ENCODE peak calls at places on chromosomes 11 and 22, in eight cellular contexts. C, L, S, N, V, R, A and Q are unnamed samples.

GRCh38 chr11:115869780-115870431 is 365.7 kb upstream of the CADM1 start:
- DNase-seq in R (no peak), V (no peak), S (peak), L (peak), N (peak), C (no peak), A (no peak), Q (no peak)

GRCh38 chr11:7579226-7579825 is 65.5 kb downstream of the PPFIBP2 start:
- DNase-seq in V (no peak), R (peak), A (no peak), N (no peak), L (no peak), S (no peak), C (no peak), Q (no peak)

GRCh38 chr22:44497218-44497903 is 672 bp downstream of the RTL6 start:
- DNase-seq in C (no peak), R (no peak), L (no peak), A (no peak), S (peak), V (no peak), N (peak), Q (no peak)

GRCh38 chr22:38921126-38921525 is 36.3 kb upstream of the APOBEC3A start:
- DNase-seq in R (no peak), V (peak), S (no peak), A (no peak), N (no peak), C (no peak), L (no peak), Q (no peak)

GRCh38 chr22:23826510-23827350 is 12.1 kb downstream of the DERL3 start:
- DNase-seq in C (no peak), N (no peak), R (peak), V (no peak), S (peak), A (peak), L (no peak), Q (no peak)

GRCh38 chr11:120340529-120340928 is 4.3 kb downstream of the ARHGEF12 start:
- DNase-seq in L (no peak), R (no peak), V (no peak), A (no peak), C (no peak), N (no peak), S (no peak), Q (no peak)

GRCh38 chr11:17613428-17613962 is 66.4 kb downstream of the OTOG start:
- DNase-seq in R (no peak), V (no peak), S (no peak), L (no peak), C (no peak), N (no peak), A (no peak), Q (no peak)

GRCh38 chr22:34592341-34592740 is 473.6 kb upstream of the ISX start:
- DNase-seq in V (no peak), C (no peak), L (peak), R (no peak), A (no peak), S (no peak), N (no peak), Q (no peak)

GRCh38 chr22:44092636-44093220 is 68.6 kb downstream of the PARVB start:
- DNase-seq in N (no peak), S (no peak), V (no peak), C (no peak), R (no peak), A (no peak), L (no peak), Q (no peak)

GRCh38 chr11:1146311-1146864 is 11.4 kb upstream of the MUC5AC start:
- DNase-seq in C (no peak), V (no peak), R (no peak), L (no peak), N (peak), S (no peak), A (no peak), Q (no peak)

GRCh38 chr22:43878831-43879550 is 12.8 kb downstream of the PNPLA5 start:
- DNase-seq in S (no peak), A (no peak), V (no peak), R (no peak), C (no peak), L (no peak), N (peak), Q (peak)

GRCh38 chr11:75790986-75791385 is 22.4 kb downstream of the DGAT2 start:
- DNase-seq in A (no peak), R (no peak), N (no peak), L (no peak), C (no peak), S (no peak), V (no peak), Q (no peak)

GRCh38 chr11:79794484-79795393 is 353.9 kb upstream of the TENM4 start:
- DNase-seq in S (no peak), A (no peak), V (no peak), C (no peak), N (no peak), L (no peak), R (no peak), Q (no peak)

GRCh38 chr22:19174106-19175025 is 4.2 kb downstream of the SLC25A1 start:
- DNase-seq in C (peak), N (no peak), A (peak), R (peak), L (peak), S (peak), V (no peak), Q (no peak)

GRCh38 chr11:35173620-35174278 is 34.8 kb downstream of the CD44 start:
- DNase-seq in N (no peak), A (no peak), L (no peak), V (no peak), C (no peak), R (no peak), S (no peak), Q (no peak)

GRCh38 chr11:868802-869201 is 26.1 kb downstream of the TSPAN4 start:
- DNase-seq in V (no peak), N (no peak), A (no peak), R (no peak), S (no peak), C (no peak), L (no peak), Q (no peak)

GRCh38 chr11:120182790-120183491 is 27.9 kb upstream of the OAF start:
- DNase-seq in C (no peak), V (peak), L (peak), A (no peak), S (peak), N (peak), R (no peak), Q (peak)

GRCh38 chr11:120079750-120080610 is 57.9 kb downstream of the TRIM29 start:
- DNase-seq in N (peak), A (no peak), V (no peak), S (no peak), R (peak), C (no peak), L (peak), Q (no peak)

GRCh38 chr11:72263363-72263762 is 19.4 kb upstream of the PHOX2A start:
- DNase-seq in L (no peak), V (no peak), S (peak), R (peak), C (peak), A (no peak), N (no peak), Q (no peak)

GRCh38 chr11:69487391-69487790 is 5.9 kb downstream of the LINC01488 start:
- DNase-seq in S (no peak), L (no peak), V (no peak), R (no peak), C (no peak), A (no peak), N (peak), Q (no peak)

GRCh38 chr22:27228771-27229170 is 571.4 kb downstream of the MIAT start:
- DNase-seq in R (no peak), N (no peak), A (no peak), L (no peak), V (no peak), S (no peak), C (no peak), Q (no peak)

GRCh38 chr11:112241486-112241885 is 15.3 kb downstream of the PTS start:
- DNase-seq in N (no peak), C (peak), L (no peak), A (peak), S (peak), V (no peak), R (peak), Q (no peak)

GRCh38 chr11:74025467-74026166 is 16.7 kb upstream of the UCP3 start:
- DNase-seq in A (no peak), C (peak), N (no peak), R (peak), L (no peak), V (no peak), S (no peak), Q (no peak)

GRCh38 chr11:10044618-10045017 is 249.4 kb downstream of the SBF2 start:
- DNase-seq in R (no peak), A (no peak), S (no peak), L (no peak), N (no peak), V (no peak), C (peak), Q (no peak)

GRCh38 chr11:47961383-47961782 is 19.0 kb upstream of the PTPRJ start:
- DNase-seq in N (no peak), V (no peak), R (no peak), C (no peak), L (peak), S (no peak), A (no peak), Q (no peak)

GRCh38 chr11:3954448-3955298 is 99.2 kb downstream of the STIM1 start:
- DNase-seq in A (no peak), V (no peak), R (peak), C (peak), S (no peak), N (no peak), L (no peak), Q (no peak)

GRCh38 chr11:61747389-61748285 is 4.8 kb upstream of the MYRF start:
- DNase-seq in S (peak), C (peak), R (peak), V (peak), L (peak), A (no peak), N (peak), Q (peak)